ENCODE peak calls at places on chromosomes 1 and 21, in six cellular contexts. One of them, this sample, is unnamed.

GRCh38 chr1:5509664-5510452 is 482.4 kb downstream of the NPHP4 start:
- DNase-seq in T-cell: peak; percentile 68
- DNase-seq in posterior cingulate gyrus: no peak
- DNase-seq in myocyte: peak; percentile 60
- DNase-seq in G401: peak; percentile 53
- DNase-seq in NCI-H345: peak; percentile 61
- DNase-seq in this sample: peak; percentile 84

GRCh38 chr21:44868707-44869106 is 4.8 kb downstream of the PTTG1IP start:
- DNase-seq in T-cell: no peak
- DNase-seq in NCI-H345: no peak
- DNase-seq in myocyte: no peak
- DNase-seq in posterior cingulate gyrus: no peak
- DNase-seq in G401: no peak
- DNase-seq in this sample: no peak

GRCh38 chr1:201681375-201681774 is 142.4 kb downstream of the NAV1 start:
- DNase-seq in NCI-H345: no peak
- DNase-seq in T-cell: no peak
- DNase-seq in myocyte: no peak
- DNase-seq in G401: no peak
- DNase-seq in posterior cingulate gyrus: no peak
- DNase-seq in this sample: no peak

GRCh38 chr1:224594360-224594759 is 21.8 kb upstream of the CNIH3 start:
- DNase-seq in G401: no peak
- DNase-seq in posterior cingulate gyrus: no peak
- DNase-seq in myocyte: no peak
- DNase-seq in T-cell: no peak
- DNase-seq in NCI-H345: no peak
- DNase-seq in this sample: no peak

GRCh38 chr1:15045123-15045522 is 108.4 kb upstream of the TMEM51 start:
- DNase-seq in T-cell: no peak
- DNase-seq in myocyte: no peak
- DNase-seq in NCI-H345: no peak
- DNase-seq in posterior cingulate gyrus: no peak
- DNase-seq in G401: no peak
- DNase-seq in this sample: no peak

GRCh38 chr1:47992720-47993119 is 4.5 kb downstream of the TRABD2B start:
- DNase-seq in NCI-H345: no peak
- DNase-seq in G401: no peak
- DNase-seq in myocyte: no peak
- DNase-seq in T-cell: no peak
- DNase-seq in posterior cingulate gyrus: no peak
- DNase-seq in this sample: no peak

GRCh38 chr21:17769049-17769845 is 49.9 kb downstream of the C21orf91 start:
- DNase-seq in T-cell: no peak
- DNase-seq in myocyte: no peak
- DNase-seq in G401: no peak
- DNase-seq in NCI-H345: no peak
- DNase-seq in posterior cingulate gyrus: no peak
- DNase-seq in this sample: no peak

GRCh38 chr1:167630568-167631385 is 745 bp downstream of the RCSD1 start:
- DNase-seq in myocyte: peak; percentile 38
- DNase-seq in posterior cingulate gyrus: no peak
- DNase-seq in NCI-H345: no peak
- DNase-seq in T-cell: no peak
- DNase-seq in G401: no peak
- DNase-seq in this sample: no peak

GRCh38 chr21:45018131-45019075 is 56.0 kb upstream of the ADARB1 start:
- DNase-seq in G401: no peak
- DNase-seq in T-cell: no peak
- DNase-seq in myocyte: no peak
- DNase-seq in posterior cingulate gyrus: no peak
- DNase-seq in NCI-H345: no peak
- DNase-seq in this sample: no peak

GRCh38 chr1:230327892-230328284 is 98.2 kb downstream of the PGBD5 start:
- DNase-seq in myocyte: no peak
- DNase-seq in NCI-H345: no peak
- DNase-seq in T-cell: no peak
- DNase-seq in posterior cingulate gyrus: no peak
- DNase-seq in G401: no peak
- DNase-seq in this sample: no peak

GRCh38 chr1:7159116-7159781 is 374.0 kb downstream of the CAMTA1 start:
- DNase-seq in T-cell: no peak
- DNase-seq in NCI-H345: no peak
- DNase-seq in G401: no peak
- DNase-seq in myocyte: no peak
- DNase-seq in posterior cingulate gyrus: no peak
- DNase-seq in this sample: no peak

GRCh38 chr1:71240656-71241055 is 159.8 kb upstream of the ZRANB2 start:
- DNase-seq in NCI-H345: no peak
- DNase-seq in G401: no peak
- DNase-seq in posterior cingulate gyrus: no peak
- DNase-seq in T-cell: no peak
- DNase-seq in myocyte: no peak
- DNase-seq in this sample: no peak

GRCh38 chr1:17198476-17199258 is 6.3 kb upstream of the PADI1 start:
- DNase-seq in NCI-H345: no peak
- DNase-seq in G401: no peak
- DNase-seq in T-cell: no peak
- DNase-seq in posterior cingulate gyrus: no peak
- DNase-seq in myocyte: peak; percentile 53
- DNase-seq in this sample: no peak

GRCh38 chr1:188027613-188028012 is 1198.9 kb downstream of the PLA2G4A start:
- DNase-seq in G401: no peak
- DNase-seq in NCI-H345: no peak
- DNase-seq in T-cell: no peak
- DNase-seq in myocyte: peak; percentile 45
- DNase-seq in posterior cingulate gyrus: no peak
- DNase-seq in this sample: no peak

GRCh38 chr1:44664730-44665370 is 9.4 kb downstream of the TMEM53 start:
- DNase-seq in T-cell: no peak
- DNase-seq in posterior cingulate gyrus: no peak
- DNase-seq in G401: no peak
- DNase-seq in NCI-H345: no peak
- DNase-seq in myocyte: no peak
- DNase-seq in this sample: no peak

GRCh38 chr1:51654000-51654399 is 37.1 kb downstream of the OSBPL9 start:
- DNase-seq in T-cell: no peak
- DNase-seq in NCI-H345: no peak
- DNase-seq in myocyte: no peak
- DNase-seq in posterior cingulate gyrus: no peak
- DNase-seq in G401: no peak
- DNase-seq in this sample: no peak

GRCh38 chr1:9009438-9010366 is 16.5 kb downstream of the SLC2A7 start:
- DNase-seq in myocyte: no peak
- DNase-seq in T-cell: no peak
- DNase-seq in posterior cingulate gyrus: no peak
- DNase-seq in G401: no peak
- DNase-seq in NCI-H345: no peak
- DNase-seq in this sample: peak; percentile 74

GRCh38 chr1:89701746-89702241 is 68.9 kb downstream of the LRRC8C start:
- DNase-seq in NCI-H345: no peak
- DNase-seq in T-cell: no peak
- DNase-seq in myocyte: no peak
- DNase-seq in posterior cingulate gyrus: no peak
- DNase-seq in G401: no peak
- DNase-seq in this sample: no peak

GRCh38 chr1:160460683-160461287 is 60.4 kb downstream of the VANGL2 start:
- DNase-seq in T-cell: no peak
- DNase-seq in NCI-H345: no peak
- DNase-seq in G401: no peak
- DNase-seq in posterior cingulate gyrus: no peak
- DNase-seq in myocyte: no peak
- DNase-seq in this sample: no peak

GRCh38 chr1:194437135-194437534 is 1250.7 kb upstream of the B3GALT2 start:
- DNase-seq in T-cell: no peak
- DNase-seq in G401: no peak
- DNase-seq in myocyte: no peak
- DNase-seq in posterior cingulate gyrus: no peak
- DNase-seq in NCI-H345: no peak
- DNase-seq in this sample: no peak

GRCh38 chr1:46196609-46197008 is 1.6 kb downstream of the POMGNT1 start:
- DNase-seq in T-cell: no peak
- DNase-seq in myocyte: no peak
- DNase-seq in NCI-H345: no peak
- DNase-seq in posterior cingulate gyrus: no peak
- DNase-seq in G401: no peak
- DNase-seq in this sample: no peak

GRCh38 chr1:101262060-101262459 is 25.2 kb downstream of the S1PR1 start:
- DNase-seq in posterior cingulate gyrus: no peak
- DNase-seq in myocyte: no peak
- DNase-seq in G401: no peak
- DNase-seq in NCI-H345: no peak
- DNase-seq in T-cell: no peak
- DNase-seq in this sample: no peak

GRCh38 chr21:45986316-45987051 is 4.9 kb downstream of the COL6A1 start:
- DNase-seq in myocyte: no peak
- DNase-seq in T-cell: no peak
- DNase-seq in NCI-H345: no peak
- DNase-seq in posterior cingulate gyrus: no peak
- DNase-seq in G401: no peak
- DNase-seq in this sample: no peak

GRCh38 chr1:205812271-205812877 is 624 bp downstream of the SLC41A1 start:
- DNase-seq in myocyte: peak; percentile 41
- DNase-seq in G401: peak; percentile 41
- DNase-seq in NCI-H345: no peak
- DNase-seq in posterior cingulate gyrus: no peak
- DNase-seq in T-cell: peak; percentile 13
- DNase-seq in this sample: peak; percentile 42

GRCh38 chr1:160705176-160705745 is 6.4 kb downstream of the CD48 start:
- DNase-seq in NCI-H345: no peak
- DNase-seq in myocyte: no peak
- DNase-seq in posterior cingulate gyrus: no peak
- DNase-seq in T-cell: no peak
- DNase-seq in G401: no peak
- DNase-seq in this sample: no peak

GRCh38 chr1:32798191-32798590 is 19.0 kb downstream of the YARS1 start:
- DNase-seq in G401: no peak
- DNase-seq in posterior cingulate gyrus: no peak
- DNase-seq in T-cell: no peak
- DNase-seq in myocyte: peak; percentile 64
- DNase-seq in NCI-H345: no peak
- DNase-seq in this sample: no peak

This sample was measured in HuH-7.